ENCODE peak calls at places on chromosomes 4 and X, in seven cellular contexts. D is K562, T is HepG2, C is H1, Y is SK-N-SH, E is HCT116, N is GM12878. Z is an unnamed sample.

GRCh38 chrX:103464774-103465117 is 54.5 kb downstream of the RAB40A start:
- DNase-seq in D (peak), T (peak), C (peak), Y (peak), E (peak), N (peak), Z (no peak)

GRCh38 chr4:8128096-8128856 is 30.3 kb downstream of the ABLIM2 start:
- DNase-seq in D (peak), T (peak), C (no peak), Y (peak), E (no peak), N (no peak), Z (peak)

GRCh38 chrX:1464282-1465131 is 11.8 kb upstream of the ASMTL start:
- DNase-seq in D (no peak), T (no peak), C (peak), Y (no peak), E (no peak), N (no peak), Z (no peak)

GRCh38 chr4:79575709-79576479 is 167.9 kb upstream of the GK2 start:
- DNase-seq in D (no peak), T (no peak), C (no peak), Y (no peak), E (no peak), N (no peak), Z (no peak)

GRCh38 chrX:54920610-54921426 is at the start of gene TRO:
- DNase-seq in D (no peak), T (no peak), C (peak), Y (peak), E (no peak), N (no peak), Z (no peak)

GRCh38 chr4:165560941-165561340 is 182.1 kb downstream of the CPE start:
- DNase-seq in D (no peak), T (no peak), C (no peak), Y (no peak), E (no peak), N (no peak), Z (no peak)

GRCh38 chrX:112066813-112067212 is 15.8 kb downstream of the TRPC5 start:
- DNase-seq in D (no peak), T (no peak), C (no peak), Y (no peak), E (no peak), N (peak), Z (no peak)

GRCh38 chr4:169184236-169184635 is 86.5 kb downstream of the SH3RF1 start:
- DNase-seq in D (no peak), T (no peak), C (no peak), Y (no peak), E (no peak), N (no peak), Z (no peak)

GRCh38 chrX:10189317-10190268 is 32.8 kb downstream of the CLCN4 start:
- DNase-seq in D (peak), T (peak), C (peak), Y (peak), E (peak), N (no peak), Z (peak)

GRCh38 chrX:14528629-14529287 is 578 bp upstream of the GLRA2 start:
- DNase-seq in D (peak), T (peak), C (peak), Y (peak), E (peak), N (peak), Z (peak)

GRCh38 chr4:138535316-138535715 is 293.2 kb upstream of the SLC7A11 start:
- DNase-seq in D (no peak), T (no peak), C (no peak), Y (no peak), E (no peak), N (no peak), Z (no peak)

GRCh38 chr4:6892909-6893202 is 16.8 kb upstream of the TBC1D14 start:
- DNase-seq in D (no peak), T (no peak), C (no peak), Y (no peak), E (no peak), N (no peak), Z (no peak)

GRCh38 chr4:3041192-3042142 is 32.9 kb downstream of the HTT-AS start:
- DNase-seq in D (no peak), T (peak), C (peak), Y (peak), E (no peak), N (no peak), Z (no peak)

GRCh38 chr4:134470544-134470943 is 269.0 kb upstream of the PABPC4L start:
- DNase-seq in D (no peak), T (peak), C (no peak), Y (no peak), E (no peak), N (no peak), Z (peak)

GRCh38 chrX:65697173-65697572 is 29.7 kb downstream of the MSN start:
- DNase-seq in D (no peak), T (no peak), C (no peak), Y (no peak), E (no peak), N (no peak), Z (no peak)

GRCh38 chr4:48642421-48643144 is 137.5 kb downstream of the FRYL start:
- DNase-seq in D (no peak), T (no peak), C (no peak), Y (no peak), E (no peak), N (no peak), Z (no peak)

GRCh38 chr4:82630079-82630478 is 68.3 kb upstream of the TMEM150C start:
- DNase-seq in D (no peak), T (no peak), C (no peak), Y (no peak), E (no peak), N (no peak), Z (no peak)

GRCh38 chrX:104112326-104112951 is at the start of gene ZCCHC18:
- DNase-seq in D (peak), T (peak), C (peak), Y (peak), E (no peak), N (no peak), Z (peak)

GRCh38 chrX:97461763-97462162 is 578.1 kb downstream of the RPA4 start:
- DNase-seq in D (no peak), T (no peak), C (no peak), Y (no peak), E (no peak), N (no peak), Z (no peak)

GRCh38 chrX:11899091-11899490 is 141.1 kb downstream of the MSL3 start:
- DNase-seq in D (no peak), T (no peak), C (no peak), Y (no peak), E (no peak), N (no peak), Z (no peak)

GRCh38 chrX:136823175-136823574 is 42.4 kb upstream of the ARHGEF6 start:
- DNase-seq in D (no peak), T (no peak), C (no peak), Y (no peak), E (no peak), N (no peak), Z (no peak)

DNA sequence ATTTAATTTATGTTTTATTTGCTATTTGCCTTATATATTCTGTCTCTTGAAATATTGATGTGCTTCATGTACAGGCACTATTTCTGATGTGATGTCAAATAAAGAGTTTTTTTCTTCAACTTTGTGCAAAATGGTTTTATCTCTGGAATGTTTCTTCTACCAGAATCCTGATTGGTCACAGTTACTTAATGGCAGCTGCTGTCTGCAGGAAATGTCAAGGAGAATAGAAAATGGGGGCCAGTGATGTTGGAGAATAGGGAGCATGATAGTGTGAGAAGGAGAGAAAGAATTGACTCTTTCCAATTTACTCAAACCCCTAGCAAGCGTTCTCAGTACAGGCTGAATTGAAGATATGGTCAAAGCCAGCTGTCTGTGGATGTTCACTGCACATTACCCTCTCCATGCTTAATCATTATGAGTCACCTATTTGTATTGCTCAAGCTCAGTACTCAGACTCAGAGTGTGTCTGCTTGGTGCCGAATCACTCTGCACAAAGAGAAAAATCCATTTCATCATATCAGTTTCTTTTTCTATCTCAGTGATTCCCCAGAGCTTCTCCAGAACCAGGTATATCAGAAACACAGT is 57.8 kb upstream of the FAM47B start:
- DNase-seq in D (no peak), T (no peak), C (no peak), Y (no peak), E (no peak), N (no peak), Z (no peak)
- TF ChIP-seq JUND in D (no peak), T (no peak), C (no peak), Y (no peak), E (no peak), N (no peak), Z (no peak)

GRCh38 chr4:85741921-85742591 is 267.1 kb downstream of the ARHGAP24 start:
- DNase-seq in D (no peak), T (no peak), C (no peak), Y (peak), E (no peak), N (no peak), Z (peak)
- TF ChIP-seq JUND in D (peak), T (no peak), C (no peak), Y (no peak), E (no peak), N (no peak), Z (no peak)

GRCh38 chr4:151035321-151035720 is 20.2 kb upstream of the LRBA start:
- DNase-seq in D (no peak), T (peak), C (no peak), Y (no peak), E (no peak), N (no peak), Z (peak)
- TF ChIP-seq JUND in D (no peak), T (no peak), C (no peak), Y (no peak), E (no peak), N (no peak), Z (no peak)

DNA sequence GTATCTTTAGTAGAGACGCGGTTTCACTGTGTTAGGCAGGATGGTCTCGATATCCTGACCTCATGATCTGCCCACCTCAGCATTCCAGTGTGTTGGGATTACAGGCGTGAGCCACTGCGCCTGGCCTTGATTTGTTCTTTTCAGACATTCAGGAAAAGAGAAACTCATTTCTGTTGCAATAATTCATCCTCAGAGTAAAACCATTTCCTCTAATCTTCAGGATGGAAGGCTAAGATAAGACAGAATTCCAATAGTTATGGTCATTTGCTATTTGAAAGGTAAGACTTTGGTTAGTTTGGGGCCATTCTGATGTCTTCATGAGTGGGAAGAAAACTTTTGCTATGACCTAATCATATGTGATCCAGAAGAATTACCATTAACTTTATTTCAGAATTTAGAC is 83.0 kb downstream of the LRP2BP start:
- DNase-seq in D (no peak), T (no peak), C (no peak), Y (no peak), E (no peak), N (no peak), Z (no peak)
- TF ChIP-seq JUND in D (no peak), T (no peak), C (no peak), Y (no peak), E (no peak), N (no peak), Z (no peak)